ENCODE peak calls at places on chromosomes 11 and 22, in six cellular contexts. Z is neural crest cell; X is stimulated activated CD4-positive, alpha-beta T cell treated with anti-CD3 and anti-CD28 coated beads, TNF-alpha, amount 100 ng/mL, for 24 hours; C is HS-5; U is Calu3; Q is astrocyte of the cerebellum. E is an unnamed sample.

GRCh38 chr22:37427711-37428635 is 694 bp upstream of the ELFN2 start:
- DNase-seq in Z (no peak), X (no peak), C (no peak), U (no peak), Q (no peak), E (peak; percentile 58)

GRCh38 chr11:107780136-107780535 is 68.3 kb upstream of the SLN start:
- DNase-seq in Z (no peak), X (no peak), C (no peak), U (no peak), Q (no peak), E (no peak)

GRCh38 chr11:132125855-132126841 is 755.7 kb downstream of the NTM start:
- DNase-seq in Z (peak; percentile 5), X (peak; percentile 1), C (peak; percentile 14), U (no peak), Q (no peak), E (no peak)

GRCh38 chr11:1453611-1454386 is 32.8 kb downstream of the MOB2 start:
- DNase-seq in Z (no peak), X (peak; percentile 26), C (no peak), U (peak; percentile 44), Q (no peak), E (peak; percentile 25)

GRCh38 chr22:48824673-48825651 is 1002.7 kb downstream of the BRD1 start:
- DNase-seq in Z (no peak), X (no peak), C (no peak), U (no peak), Q (no peak), E (no peak)

GRCh38 chr22:24207264-24208011 is 26.2 kb downstream of the SUSD2 start:
- DNase-seq in Z (no peak), X (no peak), C (no peak), U (peak; percentile 17), Q (no peak), E (no peak)

GRCh38 chr22:48754611-48755331 is 1072.9 kb downstream of the BRD1 start:
- DNase-seq in Z (peak; percentile 0), X (no peak), C (no peak), U (no peak), Q (no peak), E (no peak)

GRCh38 chr11:92329644-92330043 is 105.0 kb downstream of the FAT3 start:
- DNase-seq in Z (no peak), X (no peak), C (no peak), U (no peak), Q (peak; percentile 54), E (no peak)

GRCh38 chr11:112797072-112797471 is 164.1 kb upstream of the NCAM1 start:
- DNase-seq in Z (no peak), X (no peak), C (no peak), U (peak; percentile 5), Q (no peak), E (no peak)

GRCh38 chr22:37378642-37379058 is 48.6 kb downstream of the ELFN2 start:
- DNase-seq in Z (no peak), X (no peak), C (no peak), U (peak; percentile 23), Q (no peak), E (no peak)